ENCODE peak calls at places on chromosomes 7 and 10, in five cellular contexts. V is KBM-7, N is naive B cell, U is GM12865, B is memory B cell. F is an unnamed sample.

GRCh38 chr7:8210845-8211724 is 50.9 kb downstream of the ICA1 start:
- DNase-seq in B (no peak), U (no peak), N (no peak), V (no peak), F (no peak)

GRCh38 chr7:137933270-137934017 is 68.4 kb downstream of the CREB3L2 start:
- DNase-seq in N (no peak), V (peak; percentile 22), B (no peak), U (no peak), F (no peak)

GRCh38 chr7:117479480-117480224 is at the start of gene CFTR:
- DNase-seq in U (no peak), V (no peak), N (no peak), B (no peak), F (no peak)

GRCh38 chr7:145036592-145037386 is 200.9 kb upstream of the TPK1 start:
- DNase-seq in B (peak; percentile 23), V (peak; percentile 63), U (peak; percentile 69), N (peak; percentile 23), F (peak; percentile 45)

GRCh38 chr10:17616403-17617030 is 657 bp downstream of the HACD1 start:
- DNase-seq in N (peak; percentile 15), V (peak; percentile 70), U (peak; percentile 29), B (no peak), F (peak; percentile 41)

GRCh38 chr10:80453715-80454525 is at the start of gene TSPAN14:
- DNase-seq in V (peak; percentile 60), U (peak; percentile 86), N (peak; percentile 78), B (peak; percentile 72), F (no peak)

GRCh38 chr7:94779070-94779469 is 123.1 kb upstream of the SGCE start:
- DNase-seq in U (no peak), V (no peak), N (no peak), B (no peak), F (no peak)

GRCh38 chr10:78301891-78302738 is 268.5 kb downstream of the RPS24 start:
- DNase-seq in U (no peak), N (no peak), B (no peak), V (peak; percentile 35), F (no peak)

GRCh38 chr10:21668831-21669230 is 134.8 kb downstream of the MLLT10 start:
- DNase-seq in N (no peak), V (no peak), U (no peak), B (no peak), F (no peak)

GRCh38 chr7:142579946-142580345 is 169.3 kb upstream of the PRSS1 start:
- DNase-seq in B (no peak), V (no peak), U (no peak), N (no peak), F (no peak)

GRCh38 chr7:44791278-44792219 is 4.9 kb upstream of the PPIA start:
- DNase-seq in V (no peak), N (no peak), B (no peak), U (no peak), F (no peak)

GRCh38 chr7:87413951-87414381 is 61.5 kb downstream of the ABCB4 start:
- DNase-seq in N (no peak), U (no peak), B (no peak), V (no peak), F (no peak)

GRCh38 chr10:71433983-71434744 is 37.4 kb downstream of the CDH23 start:
- DNase-seq in U (no peak), N (no peak), V (no peak), B (no peak), F (no peak)

GRCh38 chr7:26863504-26864308 is 684 bp downstream of the SKAP2 start:
- DNase-seq in U (peak; percentile 69), B (peak; percentile 52), V (peak; percentile 70), N (peak; percentile 60), F (no peak)

GRCh38 chr7:150721970-150722373 is 5.6 kb downstream of the GIMAP1 start:
- DNase-seq in U (no peak), B (no peak), N (no peak), V (no peak), F (no peak)

GRCh38 chr7:137871173-137871915 is 24.6 kb upstream of the DGKI start:
- DNase-seq in U (no peak), N (no peak), V (no peak), B (no peak), F (no peak)

GRCh38 chr7:27739914-27740448 is at the start of gene TAX1BP1:
- DNase-seq in U (peak; percentile 94), B (peak; percentile 92), N (peak; percentile 94), V (peak; percentile 96), F (peak; percentile 47)

GRCh38 chr10:44339218-44339617 is 45.7 kb downstream of the CXCL12 start:
- DNase-seq in U (no peak), V (no peak), B (no peak), N (no peak), F (no peak)

GRCh38 chr7:82172896-82173295 is 270.7 kb downstream of the CACNA2D1 start:
- DNase-seq in B (no peak), U (no peak), V (no peak), N (no peak), F (no peak)

GRCh38 chr10:26367771-26368170 is 70.4 kb upstream of the APBB1IP start:
- DNase-seq in U (peak; percentile 57), N (peak; percentile 45), V (peak; percentile 77), B (peak; percentile 22), F (peak; percentile 31)

GRCh38 chr7:50712527-50713356 is 70.0 kb downstream of the GRB10 start:
- DNase-seq in V (peak; percentile 47), N (no peak), B (no peak), U (no peak), F (no peak)

GRCh38 chr7:121160150-121161008 is 168.4 kb upstream of the WNT16 start:
- DNase-seq in V (no peak), B (no peak), N (no peak), U (no peak), F (no peak)

GRCh38 chr7:95295399-95295798 is 28.9 kb downstream of the PON1 start:
- DNase-seq in B (no peak), U (no peak), V (no peak), N (no peak), F (no peak)

GRCh38 chr10:29517352-29517923 is 117.3 kb downstream of the SVIL start:
- DNase-seq in N (no peak), U (peak; percentile 29), B (no peak), V (peak; percentile 38), F (peak; percentile 39)

GRCh38 chr10:75894761-75895160 is 463.3 kb downstream of the LRMDA start:
- DNase-seq in V (no peak), U (no peak), N (no peak), B (no peak), F (no peak)

GRCh38 chr7:130426541-130426940 is 14.3 kb downstream of the CEP41 start:
- DNase-seq in V (peak; percentile 70), B (no peak), N (no peak), U (no peak), F (no peak)

GRCh38 chr10:75611081-75611971 is 179.9 kb downstream of the LRMDA start:
- DNase-seq in U (peak; percentile 56), B (no peak), V (peak; percentile 33), N (no peak), F (no peak)

GRCh38 chr7:156120552-156120951 is 308.3 kb upstream of the SHH start:
- DNase-seq in V (no peak), N (no peak), B (no peak), U (no peak), F (no peak)

GRCh38 chr7:6533893-6534804 is 17.1 kb downstream of the GRID2IP start:
- DNase-seq in N (no peak), B (no peak), V (peak; percentile 45), U (peak; percentile 58), F (no peak)

GRCh38 chr10:87635498-87636312 is 24.0 kb upstream of the PAPSS2 start:
- DNase-seq in B (no peak), N (no peak), V (peak; percentile 39), U (peak; percentile 74), F (no peak)

GRCh38 chr7:1624999-1625927 is 44.8 kb upstream of the ELFN1 start:
- DNase-seq in U (no peak), B (no peak), N (no peak), V (no peak), F (no peak)

GRCh38 chr10:36236931-36237330 is 594.8 kb upstream of the FZD8 start:
- DNase-seq in V (no peak), B (no peak), N (no peak), U (no peak), F (no peak)

GRCh38 chr10:8581521-8582225 is 527.2 kb downstream of the GATA3 start:
- DNase-seq in N (no peak), U (no peak), B (no peak), V (no peak), F (no peak)

GRCh38 chr7:138979226-138979979 is 1.8 kb downstream of the KIAA1549 start:
- DNase-seq in U (peak; percentile 40), N (no peak), B (no peak), V (peak; percentile 61), F (no peak)

GRCh38 chr10:15253951-15254807 is 85.7 kb upstream of the NMT2 start:
- DNase-seq in U (peak; percentile 53), N (no peak), B (no peak), V (no peak), F (no peak)

GRCh38 chr7:78018541-78019456 is 220.2 kb downstream of the PHTF2 start:
- DNase-seq in U (peak; percentile 28), N (peak; percentile 11), B (peak; percentile 21), V (peak; percentile 11), F (no peak)